ENCODE peak calls at places on chromosomes 13 and 19, in ten cellular contexts. C is uterus, X is progenitor cell of endocrine pancreas, R is IMR-90, P is right lobe of liver, M is thoracic aorta, Z is type B pancreatic cell, F is neural progenitor cell, K is endothelial cell of umbilical vein, U is heart right ventricle. Q is an unnamed sample.

GRCh38 chr19:50492303-50493052 is 15.8 kb upstream of the GARIN5A start:
- DNase-seq in X (no peak), R (no peak), P (peak), Z (no peak), M (no peak), K (no peak), U (no peak), C (peak), F (peak), Q (no peak)

GRCh38 chr19:18541992-18542935 is 1.1 kb downstream of the FKBP8 start:
- DNase-seq in C (no peak), U (no peak), P (no peak), F (peak), R (no peak), X (no peak), M (no peak), Z (no peak), K (no peak), Q (no peak)

GRCh38 chr13:32142956-32143375 is 111.4 kb downstream of the FRY start:
- DNase-seq in M (no peak), F (peak), K (peak), R (peak), C (no peak), X (no peak), Z (no peak), U (no peak), P (no peak), Q (no peak)

GRCh38 chr19:4288091-4288777 is 9.2 kb downstream of the SHD start:
- DNase-seq in M (no peak), P (no peak), F (no peak), R (no peak), C (no peak), K (no peak), U (no peak), Z (no peak), X (no peak), Q (no peak)

GRCh38 chr13:23578411-23579071 is 8.3 kb downstream of the TNFRSF19 start:
- DNase-seq in U (peak), P (peak), X (peak), M (no peak), R (peak), C (peak), F (peak), Z (peak), K (peak), Q (peak)

GRCh38 chr13:27820524-27821482 is 28.5 kb downstream of the GSX1 start:
- DNase-seq in K (no peak), Z (no peak), U (no peak), C (no peak), P (no peak), R (no peak), X (no peak), M (no peak), F (peak), Q (no peak)

GRCh38 chr19:8910775-8911414 is 78.7 kb downstream of the MBD3L1 start:
- DNase-seq in U (no peak), R (no peak), X (no peak), K (no peak), Z (no peak), F (no peak), M (no peak), P (no peak), C (no peak), Q (no peak)

GRCh38 chr19:32566246-32566830 is 14.7 kb upstream of the PDCD5 start:
- DNase-seq in F (no peak), K (no peak), R (peak), X (no peak), C (no peak), Z (peak), U (no peak), M (no peak), P (peak), Q (no peak)

GRCh38 chr13:32136061-32136460 is 104.5 kb downstream of the FRY start:
- DNase-seq in M (no peak), X (no peak), Z (no peak), K (no peak), U (no peak), F (no peak), C (no peak), P (no peak), R (no peak), Q (no peak)

GRCh38 chr13:80339841-80340642 is 884 bp downstream of the SPRY2 start:
- DNase-seq in P (peak), C (peak), R (peak), F (peak), X (peak), K (peak), Z (peak), U (peak), M (no peak), Q (peak)

GRCh38 chr19:55487884-55488687 is at the start of gene SSC5D:
- DNase-seq in C (peak), R (peak), Z (no peak), M (no peak), K (no peak), P (no peak), F (peak), X (no peak), U (no peak), Q (no peak)

GRCh38 chr13:103788061-103788652 is 721.9 kb upstream of the SLC10A2 start:
- DNase-seq in K (peak), X (no peak), C (no peak), Z (no peak), U (peak), M (no peak), P (no peak), F (no peak), R (no peak), Q (no peak)

GRCh38 chr13:110209950-110210603 is 96.9 kb downstream of the COL4A1 start:
- DNase-seq in C (no peak), M (no peak), F (no peak), R (no peak), X (no peak), P (no peak), K (no peak), U (no peak), Z (no peak), Q (no peak)

GRCh38 chr19:10625762-10626138 is 397 bp downstream of the SLC44A2 start:
- DNase-seq in X (no peak), Z (no peak), R (no peak), P (no peak), U (no peak), C (no peak), K (no peak), F (peak), M (no peak), Q (peak)

GRCh38 chr19:18675779-18676178 is 7.7 kb upstream of the CRTC1 start:
- DNase-seq in Z (no peak), F (peak), M (no peak), U (no peak), C (no peak), X (no peak), R (no peak), K (no peak), P (no peak), Q (no peak)

GRCh38 chr19:48571378-48572162 is 19.6 kb downstream of the SULT2B1 start:
- DNase-seq in M (no peak), P (no peak), Z (no peak), R (no peak), K (no peak), C (no peak), X (no peak), F (no peak), U (no peak), Q (no peak)

GRCh38 chr13:101127741-101128353 is 288.5 kb downstream of the NALCN start:
- DNase-seq in M (no peak), K (peak), X (no peak), R (peak), U (no peak), P (no peak), C (no peak), F (peak), Z (no peak), Q (no peak)

DNA sequence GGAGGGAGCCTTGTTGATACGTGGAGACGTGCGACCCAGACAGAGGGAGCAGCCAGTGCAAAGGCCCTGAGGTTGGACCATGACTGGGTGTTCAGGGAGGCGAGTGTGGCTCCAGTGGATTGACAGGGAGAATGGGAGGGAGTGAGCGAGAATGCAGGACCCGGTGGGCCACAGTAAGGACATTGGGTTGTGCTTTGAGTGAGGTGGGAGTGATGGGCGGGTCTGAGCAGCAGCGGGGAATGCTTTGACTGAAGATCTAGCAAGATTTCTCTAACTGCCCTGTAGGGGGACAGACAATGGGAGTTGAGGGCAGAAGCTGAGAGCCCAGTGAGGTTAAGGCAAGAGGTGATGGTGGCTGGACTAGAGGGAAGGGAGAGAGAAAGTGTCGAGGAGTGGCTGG is 7.7 kb upstream of the NANOS2 start:
- DNase-seq in X (no peak), K (no peak), R (no peak), C (no peak), P (no peak), F (peak), U (no peak), M (no peak), Z (no peak), Q (no peak)
- TF ChIP-seq CTCF in X (peak), K (peak), R (peak), C (no peak), P (no peak), F (peak), U (no peak), M (no peak), Z (peak), Q (peak)

DNA sequence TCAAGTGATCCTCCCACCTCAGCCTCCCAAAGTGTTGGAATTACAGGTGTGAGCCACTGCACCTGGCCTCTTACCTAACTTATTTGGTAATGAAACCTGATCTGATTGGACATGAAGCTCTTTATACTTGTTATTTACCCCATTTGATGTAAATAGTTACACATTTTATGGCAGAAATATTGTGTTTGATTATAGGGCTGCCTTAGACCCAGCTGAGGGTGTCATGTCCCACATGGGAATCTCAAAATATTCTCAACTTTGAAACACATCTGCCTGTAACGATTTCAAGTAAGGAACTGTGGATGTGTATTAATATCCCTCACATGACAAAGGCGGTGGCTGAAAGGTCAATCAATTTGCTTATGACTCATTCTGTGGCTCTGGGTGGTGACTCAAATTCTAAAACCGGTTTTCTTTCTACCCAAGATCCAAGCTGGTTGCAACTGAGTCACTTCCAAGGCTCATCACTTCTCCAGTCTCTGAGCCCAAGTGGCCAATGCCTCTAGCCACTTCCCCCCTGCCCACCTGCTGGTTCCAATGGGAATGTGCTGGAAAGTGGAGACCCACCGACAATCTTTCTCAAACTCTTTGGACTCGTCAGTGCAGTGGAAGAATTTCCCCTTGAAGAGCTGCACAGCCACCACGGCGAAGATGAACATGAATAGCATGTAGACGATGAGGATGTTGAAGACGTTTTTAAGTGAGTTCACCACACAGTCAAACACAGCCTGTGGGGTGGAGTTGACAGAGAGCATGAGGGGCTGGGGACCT is 110.9 kb downstream of the IER2 start:
- DNase-seq in X (no peak), P (no peak), F (no peak), M (no peak), C (no peak), Z (no peak), K (peak), U (no peak), R (peak), Q (no peak)
- TF ChIP-seq CTCF in X (no peak), P (no peak), F (no peak), M (no peak), C (no peak), Z (no peak), K (no peak), U (no peak), R (peak), Q (no peak)

GRCh38 chr13:75689686-75690085 is 53.6 kb downstream of the LMO7 start:
- DNase-seq in K (no peak), M (no peak), U (no peak), X (no peak), P (no peak), Z (no peak), F (no peak), R (peak), C (no peak), Q (no peak)

GRCh38 chr13:75691183-75691582 is 55.1 kb downstream of the LMO7 start:
- DNase-seq in K (no peak), C (no peak), M (no peak), R (peak), F (no peak), X (no peak), Z (no peak), U (no peak), P (no peak), Q (no peak)

GRCh38 chr13:75687145-75687763 is 51.1 kb downstream of the LMO7 start:
- DNase-seq in R (peak), Z (no peak), U (no peak), M (no peak), F (peak), K (peak), P (no peak), C (no peak), X (no peak), Q (no peak)

GRCh38 chr13:75679459-75679858 is 43.3 kb downstream of the LMO7 start:
- DNase-seq in C (no peak), F (no peak), U (no peak), Z (no peak), P (no peak), M (no peak), K (no peak), R (no peak), X (no peak), Q (no peak)

DNA sequence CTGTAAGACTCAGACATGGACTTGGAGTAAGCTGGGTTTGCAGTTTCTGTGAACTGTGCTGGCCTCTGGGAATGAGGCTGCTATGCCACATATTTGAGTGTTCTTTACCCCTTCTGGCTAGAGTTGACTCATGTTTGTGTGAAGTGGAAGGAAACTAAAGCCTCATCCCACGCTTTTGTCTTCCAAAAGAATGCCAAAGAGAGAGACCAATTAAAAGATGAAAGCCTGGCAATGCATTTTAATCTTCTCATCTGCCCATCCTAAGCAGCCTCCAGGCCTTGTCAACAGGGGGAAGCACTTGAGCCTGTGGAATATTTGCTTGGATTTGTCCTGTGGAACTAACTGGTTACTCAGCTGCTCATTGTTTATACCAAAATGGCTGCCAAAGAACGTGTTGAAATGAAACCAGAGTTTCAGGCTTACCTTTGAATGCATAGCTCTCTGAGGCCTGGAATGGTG is 49.1 kb downstream of the LMO7 start:
- DNase-seq in M (no peak), R (peak), P (no peak), C (no peak), F (peak), Z (no peak), K (peak), U (no peak), X (no peak), Q (no peak)
- TF ChIP-seq CTCF in M (no peak), R (peak), P (no peak), C (no peak), F (peak), Z (no peak), K (no peak), U (no peak), X (no peak), Q (no peak)

DNA sequence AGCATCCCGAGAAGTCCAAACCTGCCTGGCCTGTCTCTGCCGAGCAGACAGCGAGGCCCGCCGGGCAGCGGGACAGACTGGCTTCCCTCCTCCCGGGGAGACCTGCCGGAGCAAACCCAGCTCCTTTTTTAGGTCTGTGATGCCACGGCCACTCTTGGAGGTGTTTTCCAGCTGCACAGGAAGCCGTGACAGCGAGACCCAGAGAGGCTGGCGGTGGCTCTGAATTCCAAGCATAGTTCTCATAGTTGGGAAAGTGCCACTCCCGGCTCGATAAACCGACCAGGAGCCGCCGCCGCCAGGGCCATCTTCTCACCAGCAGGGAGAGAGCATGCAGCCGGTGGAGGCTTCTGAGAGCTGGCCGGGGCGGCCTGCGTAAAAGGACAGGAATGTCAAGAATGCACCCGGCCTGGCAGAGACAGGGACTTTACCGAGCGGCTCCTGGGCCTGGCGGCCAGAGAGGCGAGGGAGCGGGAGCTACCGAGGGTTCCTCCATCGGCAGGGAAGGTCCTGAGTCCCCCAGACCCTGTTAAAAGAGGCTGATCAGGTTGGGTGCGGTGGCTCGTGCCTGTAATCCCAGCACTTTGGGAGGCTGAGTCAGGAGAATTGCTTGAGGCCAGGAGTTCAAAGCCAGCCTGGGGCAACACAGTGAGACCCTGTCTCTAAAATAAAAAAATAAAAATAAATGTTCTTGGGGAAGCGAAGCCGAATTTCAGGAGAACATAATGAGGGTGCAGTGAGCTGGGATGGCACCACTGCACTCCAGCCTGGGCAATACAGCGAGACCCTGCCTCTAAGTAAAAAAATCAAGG is 64.9 kb downstream of the GADD45B start:
- DNase-seq in P (peak), X (peak), R (peak), M (peak), F (peak), K (peak), U (peak), C (peak), Z (peak), Q (peak)
- TF ChIP-seq CTCF in P (peak), X (peak), R (peak), M (peak), F (peak), K (peak), U (no peak), C (peak), Z (peak), Q (no peak)

GRCh38 chr19:44741841-44742352 is 6.6 kb upstream of the BCL3 start:
- DNase-seq in Z (no peak), K (peak), F (peak), P (peak), U (peak), M (peak), X (no peak), C (peak), R (peak), Q (no peak)

GRCh38 chr19:44738161-44738535 is 10.4 kb upstream of the BCL3 start:
- DNase-seq in X (no peak), U (no peak), M (no peak), K (no peak), F (no peak), P (no peak), R (no peak), C (no peak), Z (no peak), Q (no peak)

GRCh38 chr19:44741258-44741731 is 7.2 kb upstream of the BCL3 start:
- DNase-seq in Z (no peak), C (no peak), F (no peak), K (peak), X (no peak), U (peak), P (no peak), M (no peak), R (no peak), Q (no peak)

GRCh38 chr19:44738603-44739585 is 9.6 kb upstream of the BCL3 start:
- DNase-seq in Z (no peak), U (no peak), C (no peak), R (no peak), X (no peak), K (no peak), M (no peak), F (no peak), P (peak), Q (no peak)

GRCh38 chr19:44740351-44740824 is 8.1 kb upstream of the BCL3 start:
- DNase-seq in R (no peak), C (no peak), K (no peak), F (no peak), P (peak), U (no peak), X (no peak), Z (no peak), M (no peak), Q (no peak)
- TF ChIP-seq CTCF in R (peak), C (no peak), K (peak), F (no peak), P (no peak), U (no peak), X (peak), Z (no peak), M (no peak), Q (no peak)

DNA sequence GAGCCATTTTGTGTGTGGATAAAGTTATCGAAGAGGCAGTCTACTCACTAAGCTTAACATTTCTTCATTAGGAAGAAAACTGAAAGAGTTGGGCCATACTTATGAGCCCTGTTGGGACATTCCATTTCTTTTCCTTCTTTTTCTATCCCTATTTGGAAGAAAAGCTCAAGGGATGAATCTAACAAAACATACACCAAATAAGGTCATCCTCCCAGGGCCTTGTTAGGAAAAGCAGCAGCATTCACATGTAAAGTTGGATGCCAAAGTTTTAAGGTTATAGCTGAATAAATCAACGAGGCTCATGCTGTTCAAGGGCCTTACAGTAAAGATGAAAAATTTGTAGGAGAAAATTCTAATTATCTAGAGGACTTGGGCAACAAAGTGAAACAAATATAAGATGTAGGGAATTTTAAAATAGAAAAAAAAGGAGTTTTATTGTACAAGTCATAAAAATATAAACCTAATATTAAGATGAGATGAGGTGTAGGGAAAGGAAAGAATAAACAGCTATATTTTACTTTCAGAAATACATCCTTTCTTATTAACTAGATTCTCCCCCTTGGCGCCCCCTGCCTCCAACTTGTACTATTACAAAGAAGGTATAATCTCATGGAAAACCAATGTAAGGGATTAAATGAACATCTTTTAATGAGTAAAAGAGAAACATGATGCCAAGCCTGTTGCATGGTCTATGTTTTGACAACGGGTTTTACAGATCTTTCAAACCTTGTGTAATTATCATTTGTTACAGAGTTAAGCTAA is 160.4 kb downstream of the PCDH20 start:
- DNase-seq in R (no peak), Z (no peak), P (no peak), F (peak), X (no peak), K (peak), U (no peak), C (no peak), M (no peak), Q (no peak)
- TF ChIP-seq CTCF in R (peak), Z (peak), P (no peak), F (peak), X (peak), K (peak), U (no peak), C (no peak), M (no peak), Q (peak)

DNA sequence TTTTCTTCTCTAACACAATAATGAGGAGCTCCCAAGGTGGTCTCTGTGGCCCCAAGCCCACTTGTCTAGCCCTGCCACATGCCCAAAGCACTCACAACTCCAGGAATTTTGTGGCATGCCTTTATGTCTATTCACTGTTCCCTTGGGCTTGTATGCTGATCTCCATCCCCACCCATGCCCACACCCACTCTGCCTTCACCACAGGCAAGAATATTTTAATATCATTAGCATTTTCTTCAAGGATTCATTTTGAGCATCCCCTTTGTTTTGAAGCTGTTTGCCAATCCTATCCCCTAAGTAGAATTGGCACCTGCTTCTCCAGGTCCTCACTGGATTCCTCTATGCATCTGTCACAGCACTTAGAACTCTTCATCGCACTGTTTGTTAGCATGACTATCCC is 401.8 kb downstream of the COG6 start:
- DNase-seq in R (no peak), U (no peak), M (no peak), X (no peak), K (no peak), Z (no peak), P (no peak), F (no peak), C (no peak), Q (no peak)
- TF ChIP-seq CTCF in R (no peak), U (no peak), M (no peak), X (no peak), K (no peak), Z (no peak), P (no peak), F (no peak), C (no peak), Q (no peak)